ENCODE peak calls at places on chromosomes 7 and 10, in four cellular contexts. C, P, O and W are unnamed samples.

GRCh38 chr10:75672272-75672671 is 240.8 kb downstream of the LRMDA start:
- DNase-seq in C (no peak), P (no peak), O (no peak), W (no peak)

GRCh38 chr7:43148161-43148731 is 35.8 kb downstream of the HECW1 start:
- DNase-seq in C (no peak), P (no peak), O (no peak), W (no peak)

GRCh38 chr7:20223356-20223755 is 6.2 kb upstream of the MACC1 start:
- DNase-seq in C (no peak), P (no peak), O (no peak), W (no peak)

GRCh38 chr10:27100800-27101347 is 580 bp upstream of the ANKRD26 start:
- DNase-seq in C (no peak), P (peak), O (no peak), W (no peak)

GRCh38 chr10:88994034-88994433 is 3.4 kb downstream of the FAS start:
- DNase-seq in C (no peak), P (no peak), O (no peak), W (no peak)

GRCh38 chr10:62046522-62047239 is 145.2 kb downstream of the ARID5B start:
- DNase-seq in C (no peak), P (no peak), O (no peak), W (no peak)

GRCh38 chr10:112915590-112916572 is 34.2 kb upstream of the TCF7L2 start:
- DNase-seq in C (no peak), P (peak), O (no peak), W (no peak)

GRCh38 chr7:73827568-73828106 is 3.2 kb upstream of the CLDN4 start:
- DNase-seq in C (no peak), P (peak), O (peak), W (peak)

GRCh38 chr10:124745678-124746077 is 1.5 kb upstream of the FAM53B start:
- DNase-seq in C (no peak), P (peak), O (no peak), W (peak)

GRCh38 chr10:66637273-66638036 is 288.4 kb upstream of the LRRTM3 start:
- DNase-seq in C (no peak), P (no peak), O (no peak), W (no peak)

GRCh38 chr10:79044036-79044664 is 24.6 kb upstream of the ZMIZ1 start:
- DNase-seq in C (no peak), P (no peak), O (no peak), W (no peak)

GRCh38 chr7:33325754-33326484 is 196.6 kb downstream of the BBS9 start:
- DNase-seq in C (no peak), P (no peak), O (no peak), W (no peak)

GRCh38 chr7:86094166-86094669 is 549.5 kb upstream of the GRM3 start:
- DNase-seq in C (no peak), P (no peak), O (no peak), W (no peak)

GRCh38 chr10:24240001-24240751 is 31.2 kb downstream of the KIAA1217 start:
- DNase-seq in C (no peak), P (no peak), O (no peak), W (peak)

GRCh38 chr7:7304705-7305475 is 122.5 kb downstream of the C1GALT1 start:
- DNase-seq in C (no peak), P (no peak), O (peak), W (no peak)

GRCh38 chr7:152158801-152159587 is 133.5 kb downstream of the GALNT11 start:
- DNase-seq in C (no peak), P (no peak), O (no peak), W (no peak)

GRCh38 chr10:25707541-25707940 is 226.5 kb upstream of the MYO3A start:
- DNase-seq in C (no peak), P (no peak), O (no peak), W (no peak)

GRCh38 chr7:105136221-105136620 is 122.2 kb downstream of the KMT2E start:
- DNase-seq in C (no peak), P (no peak), O (no peak), W (no peak)

GRCh38 chr10:118763202-118763988 is 8.6 kb upstream of the CACUL1 start:
- DNase-seq in C (no peak), P (no peak), O (no peak), W (no peak)

GRCh38 chr7:12386237-12386839 is 17.3 kb downstream of the VWDE start:
- DNase-seq in C (no peak), P (no peak), O (no peak), W (no peak)

GRCh38 chr7:133186060-133186459 is 66.8 kb upstream of the EXOC4 start:
- DNase-seq in C (no peak), P (no peak), O (no peak), W (no peak)

GRCh38 chr10:22252286-22252800 is 34.5 kb upstream of the EBLN1 start:
- DNase-seq in C (peak), P (peak), O (peak), W (peak)

DNA sequence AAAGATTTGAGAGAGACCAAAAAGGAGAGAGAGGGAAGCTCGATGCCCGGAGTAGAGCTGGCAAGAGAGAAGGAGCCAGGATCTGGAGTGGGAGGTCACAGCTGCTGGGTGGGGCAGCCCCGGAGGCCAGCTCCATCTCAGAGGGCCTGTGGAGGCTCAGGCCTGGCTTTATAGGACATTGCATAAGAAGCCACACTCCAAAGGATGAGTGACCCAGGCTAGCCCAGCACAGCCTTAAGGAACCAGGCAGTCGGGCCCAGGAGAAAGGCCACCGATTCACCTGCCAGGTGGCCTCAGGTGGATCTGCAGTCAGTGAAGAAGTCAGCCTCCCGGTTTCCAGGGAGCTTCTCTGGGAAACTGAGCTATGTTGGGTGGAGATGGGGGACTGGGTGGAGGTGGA is 691 bp downstream of the PLAC9 start:
- DNase-seq in C (no peak), P (no peak), O (no peak), W (no peak)
- H3K4me3 ChIP-seq in C (peak), P (no peak), O (peak), W (peak)

DNA sequence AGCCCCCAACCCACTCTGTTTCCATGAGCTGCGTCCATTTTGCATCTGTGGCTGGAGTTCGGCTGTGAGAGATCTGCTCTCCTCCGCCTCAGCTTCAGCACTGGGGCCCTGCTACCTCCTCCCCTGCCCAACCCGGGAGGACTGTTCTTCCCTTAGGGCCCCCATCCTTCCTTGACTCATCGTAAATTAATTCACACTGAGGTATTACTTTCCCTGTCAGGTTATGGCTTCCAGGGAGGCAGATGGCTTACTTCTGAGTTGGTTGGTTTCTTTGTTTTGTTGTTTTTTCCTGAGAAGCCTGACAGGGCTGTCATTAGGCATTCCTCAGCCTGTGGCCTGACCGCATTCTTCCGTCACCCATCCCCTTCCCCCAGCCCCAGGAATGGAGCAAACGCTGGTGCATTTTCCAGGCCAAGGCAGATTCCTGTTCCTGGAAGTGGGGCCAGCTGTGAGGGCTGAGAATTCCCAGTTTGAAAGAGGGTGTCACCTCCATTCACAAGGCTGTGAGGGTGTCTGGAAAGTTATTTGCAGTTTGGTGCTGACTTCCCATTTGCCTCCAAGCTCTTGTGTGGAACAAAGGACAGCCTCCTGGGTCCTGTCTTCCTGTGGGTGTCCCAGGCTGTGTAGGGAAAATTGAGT is 11.6 kb downstream of the CPA5 start:
- DNase-seq in C (no peak), P (peak), O (peak), W (peak)
- H3K27ac ChIP-seq in C (peak), P (peak), O (peak), W (peak)

DNA sequence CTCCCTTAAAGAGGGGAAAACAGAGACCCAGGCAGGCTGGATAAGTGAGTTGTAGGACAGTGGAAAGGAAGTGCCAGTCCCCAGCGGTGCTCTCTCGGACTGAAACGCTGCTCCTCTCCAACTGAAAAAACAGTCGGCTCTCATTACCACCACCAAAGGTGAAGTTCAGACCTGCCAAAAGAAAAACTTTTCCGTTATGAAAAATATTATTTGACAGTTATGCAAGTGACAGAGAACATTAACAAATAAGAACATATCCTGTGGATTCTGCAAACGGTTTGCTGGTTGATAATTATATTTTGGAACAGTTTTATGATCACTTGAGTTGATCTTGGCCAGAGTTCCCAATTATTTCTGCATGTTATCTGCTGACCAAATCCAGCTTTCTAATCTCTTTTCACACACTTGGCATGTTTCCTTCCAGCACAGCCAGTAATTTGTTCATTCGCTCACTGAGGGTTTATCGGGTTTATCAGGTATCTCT is 82.6 kb downstream of the PTPRE start:
- DNase-seq in C (no peak), P (no peak), O (no peak), W (no peak)
- TF ChIP-seq POLR2A in C (no peak), P (no peak), O (no peak), W (no peak)

GRCh38 chr10:18650618-18651017 is 769 bp downstream of the NSUN6 start:
- DNase-seq in C (no peak), P (no peak), O (no peak), W (no peak)
- H3K4me3 ChIP-seq in C (peak), P (peak), O (peak), W (peak)

GRCh38 chr7:93992423-93993110 is 11.6 kb downstream of the BET1 start:
- DNase-seq in C (no peak), P (no peak), O (no peak), W (no peak)
- H3K27ac ChIP-seq in C (no peak), P (no peak), O (no peak), W (no peak)

DNA sequence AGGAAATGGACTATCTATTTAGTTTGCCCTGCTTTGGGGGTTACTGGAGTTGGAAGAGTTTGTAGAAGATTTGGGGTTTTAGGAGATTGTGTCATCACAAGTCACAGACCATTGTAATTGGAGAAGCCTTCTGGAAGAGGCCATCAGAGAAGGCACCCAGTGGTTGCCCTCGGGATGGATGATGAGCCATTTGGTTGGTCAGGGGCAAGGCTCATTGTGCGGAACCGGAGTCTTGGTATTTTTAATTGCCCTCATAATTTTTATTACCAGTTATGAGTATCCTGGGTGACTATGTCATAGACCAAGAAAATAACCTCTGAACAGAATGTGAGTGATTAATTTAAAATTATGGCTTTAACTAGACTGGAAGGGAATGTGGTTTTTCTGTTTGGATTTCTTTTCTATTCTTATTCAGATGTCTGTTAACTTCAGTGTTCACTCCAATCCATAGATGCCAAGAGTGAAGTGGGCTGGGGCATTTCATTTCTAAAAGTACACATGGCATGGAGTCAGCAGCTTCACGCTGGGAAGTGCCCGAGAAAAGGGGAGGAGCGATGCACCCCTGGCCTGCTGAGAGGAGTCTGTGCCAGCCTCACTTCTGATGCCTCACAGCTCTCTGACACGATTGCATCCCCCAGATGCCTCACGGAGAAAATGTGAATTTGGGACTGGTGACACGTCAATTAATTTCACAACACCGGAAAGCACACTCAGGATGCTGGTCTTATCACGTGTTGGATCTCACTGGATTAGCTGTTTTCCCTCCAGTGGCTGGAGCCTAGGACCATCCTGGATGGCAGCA is 225.6 kb upstream of the IGFBP3 start:
- DNase-seq in C (no peak), P (no peak), O (no peak), W (no peak)
- TF ChIP-seq POLR2A in C (no peak), P (no peak), O (no peak), W (no peak)

DNA sequence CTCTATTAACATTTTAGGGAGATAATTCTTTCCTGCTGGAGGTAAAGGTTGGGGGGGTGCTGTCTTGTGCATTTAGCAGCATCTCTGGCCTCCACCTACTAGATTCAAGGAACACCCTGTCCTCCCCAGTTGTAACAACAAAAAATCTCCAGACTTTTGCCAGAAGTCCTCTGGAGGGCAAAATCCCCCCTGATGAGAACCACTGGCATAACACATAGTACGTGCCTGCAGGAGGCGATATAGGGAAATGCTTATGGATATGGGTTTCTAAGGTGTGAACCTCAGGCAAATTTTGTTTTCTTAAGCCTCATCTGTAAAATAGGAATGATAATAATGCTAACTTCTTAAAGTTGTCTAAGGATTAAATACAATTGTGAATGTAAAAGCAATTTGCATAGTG is 2.9 kb upstream of the OSBPL3 start:
- DNase-seq in C (no peak), P (no peak), O (no peak), W (no peak)
- H3K4me3 ChIP-seq in C (no peak), P (no peak), O (no peak), W (no peak)